ENCODE peak calls at places on chromosomes 2 and 18, in six cellular contexts. M is tibial nerve, C is K562, V is sigmoid colon, L is stomach, O is A549. K is an unnamed sample.

GRCh38 chr2:155223781-155224406 is 525.4 kb downstream of the KCNJ3 start:
- DNase-seq in O (peak; percentile 20), C (no peak), M (no peak), V (no peak), L (no peak), K (no peak)

GRCh38 chr2:104769096-104769495 is 84.8 kb upstream of the POU3F3 start:
- DNase-seq in V (no peak), C (no peak), M (no peak), L (no peak), O (no peak), K (no peak)

GRCh38 chr2:101300164-101300563 is 8.3 kb downstream of the RNF149 start:
- DNase-seq in C (no peak), O (no peak), V (no peak), M (no peak), L (no peak), K (no peak)

GRCh38 chr2:240432820-240433801 is 2.4 kb upstream of the GPC1 start:
- DNase-seq in C (no peak), L (peak; percentile 22), O (no peak), M (no peak), V (peak; percentile 66), K (peak; percentile 18)

GRCh38 chr18:12593861-12594260 is 64.0 kb downstream of the SPIRE1 start:
- DNase-seq in C (no peak), O (no peak), M (no peak), V (no peak), L (no peak), K (no peak)

GRCh38 chr18:75170022-75170789 is 38.7 kb downstream of the PTGR3 start:
- DNase-seq in M (no peak), C (no peak), V (no peak), O (no peak), L (no peak), K (no peak)

GRCh38 chr2:182187130-182187529 is 201.5 kb downstream of the PPP1R1C start:
- DNase-seq in O (no peak), M (no peak), C (no peak), V (no peak), L (no peak), K (no peak)

GRCh38 chr2:188456114-188456909 is 164.6 kb downstream of the GULP1 start:
- DNase-seq in L (no peak), M (no peak), C (no peak), O (no peak), V (no peak), K (no peak)

GRCh38 chr2:212692466-212692865 is 153.9 kb upstream of the ERBB4 start:
- DNase-seq in C (no peak), M (no peak), O (no peak), L (no peak), V (no peak), K (no peak)

GRCh38 chr2:142415461-142415860 is 284.6 kb upstream of the LRP1B start:
- DNase-seq in V (no peak), O (no peak), M (no peak), L (no peak), C (no peak), K (no peak)

GRCh38 chr2:66573412-66573811 is 138.5 kb downstream of the MEIS1 start:
- DNase-seq in O (no peak), L (no peak), C (no peak), V (no peak), M (no peak), K (no peak)

GRCh38 chr2:58899692-58900091 is 658.6 kb upstream of the FANCL start:
- DNase-seq in M (no peak), L (no peak), O (no peak), C (no peak), V (no peak), K (no peak)

GRCh38 chr2:70959851-70960832 is 18.3 kb upstream of the ANKRD53 start:
- DNase-seq in V (no peak), M (no peak), L (peak; percentile 20), C (peak; percentile 42), O (no peak), K (peak; percentile 38)

GRCh38 chr2:46545015-46545839 is 65.9 kb downstream of the TMEM247 start:
- DNase-seq in V (no peak), C (peak; percentile 37), M (no peak), L (no peak), O (no peak), K (no peak)

GRCh38 chr2:143901185-143901842 is 618.6 kb downstream of the ZEB2 start:
- DNase-seq in L (no peak), C (no peak), M (no peak), V (no peak), O (peak; percentile 9), K (no peak)

GRCh38 chr18:9557250-9557943 is 57.0 kb downstream of the PPP4R1 start:
- DNase-seq in M (no peak), O (no peak), V (no peak), C (no peak), L (no peak), K (no peak)

GRCh38 chr18:79396431-79397287 is 929 bp downstream of the NFATC1 start:
- DNase-seq in C (no peak), V (peak; percentile 85), M (no peak), O (peak; percentile 45), L (no peak), K (peak; percentile 91)

GRCh38 chr2:101832114-101832513 is 134.6 kb downstream of the MAP4K4 start:
- DNase-seq in O (no peak), L (no peak), M (no peak), V (no peak), C (no peak), K (no peak)

GRCh38 chr2:16016282-16016681 is 75.9 kb downstream of the MYCN start:
- DNase-seq in O (no peak), M (no peak), L (no peak), C (no peak), V (no peak), K (no peak)

GRCh38 chr2:37156071-37156856 is 516 bp downstream of the EIF2AK2 start:
- DNase-seq in C (peak; percentile 64), L (peak; percentile 38), V (peak; percentile 87), O (peak; percentile 48), M (peak; percentile 21), K (peak; percentile 36)

GRCh38 chr2:18441583-18441982 is 118.9 kb downstream of the RDH14 start:
- DNase-seq in O (no peak), M (no peak), L (no peak), V (no peak), C (no peak), K (no peak)

GRCh38 chr2:125710561-125710960 is 945.4 kb upstream of the GYPC start:
- DNase-seq in M (no peak), L (no peak), O (no peak), V (no peak), C (no peak), K (no peak)

GRCh38 chr2:26740890-26741302 is 23.2 kb upstream of the SLC35F6 start:
- DNase-seq in V (no peak), O (peak; percentile 55), M (no peak), C (peak; percentile 51), L (no peak), K (no peak)

GRCh38 chr2:65599693-65600092 is 167.3 kb upstream of the SPRED2 start:
- DNase-seq in M (no peak), L (no peak), C (no peak), V (no peak), O (no peak), K (no peak)

GRCh38 chr2:19710230-19710629 is 191.6 kb downstream of the TTC32 start:
- DNase-seq in L (no peak), O (no peak), V (no peak), M (no peak), C (no peak), K (no peak)

GRCh38 chr2:41967426-41968181 is 80.2 kb upstream of the PKDCC start:
- DNase-seq in L (no peak), M (no peak), O (peak; percentile 28), C (no peak), V (peak; percentile 72), K (no peak)

GRCh38 chr2:101307503-101307902 is 998 bp downstream of the RNF149 start:
- DNase-seq in C (no peak), L (no peak), O (no peak), V (no peak), M (no peak), K (no peak)

GRCh38 chr2:21263622-21264021 is 139.9 kb downstream of the TDRD15 start:
- DNase-seq in L (no peak), C (no peak), O (no peak), M (no peak), V (no peak), K (no peak)

GRCh38 chr18:37452015-37452414 is 113.6 kb downstream of the CELF4 start:
- DNase-seq in M (no peak), L (no peak), V (no peak), O (no peak), C (no peak), K (no peak)

GRCh38 chr2:204664708-204665121 is 119.4 kb downstream of the PARD3B start:
- DNase-seq in L (no peak), V (no peak), O (peak; percentile 63), M (no peak), C (no peak), K (no peak)

GRCh38 chr2:240271716-240272341 is 131.4 kb upstream of the OTOS start:
- DNase-seq in M (no peak), L (no peak), V (no peak), O (no peak), C (no peak), K (no peak)

GRCh38 chr2:109129356-109129920 is 433 bp downstream of the SH3RF3 start:
- DNase-seq in L (no peak), M (peak; percentile 23), V (no peak), O (peak; percentile 24), C (no peak), K (no peak)

GRCh38 chr18:21406111-21406510 is 164.1 kb downstream of the GREB1L start:
- DNase-seq in V (no peak), L (no peak), O (no peak), C (no peak), M (no peak), K (no peak)

GRCh38 chr18:58093311-58093790 is 49.3 kb downstream of the NEDD4L start:
- DNase-seq in M (no peak), L (no peak), V (no peak), O (no peak), C (no peak), K (no peak)
- TF ChIP-seq EP300 in M (no peak), L (no peak), V (no peak), O (no peak), C (no peak), K (no peak)

GRCh38 chr2:44981714-44982108 is 27.5 kb downstream of the SIX2 start:
- DNase-seq in O (peak; percentile 81), L (peak; percentile 78), M (peak; percentile 64), C (peak; percentile 71), V (peak; percentile 81), K (no peak)
- H3K9me3 ChIP-seq in O (peaks cover 6% of the 10 kb centered on the region), L (no peaks in the 10 kb centered on the region), M (no peaks in the 10 kb centered on the region), C (no peaks in the 10 kb centered on the region), V (no peaks in the 10 kb centered on the region), K (no peaks in the 10 kb centered on the region)

GRCh38 chr2:214361116-214361515 is 49.7 kb upstream of the VWC2L start:
- DNase-seq in L (no peak), O (no peak), V (no peak), C (no peak), M (no peak), K (no peak)
- TF ChIP-seq EP300 in L (no peak), O (no peak), V (no peak), C (no peak), M (no peak), K (no peak)

DNA sequence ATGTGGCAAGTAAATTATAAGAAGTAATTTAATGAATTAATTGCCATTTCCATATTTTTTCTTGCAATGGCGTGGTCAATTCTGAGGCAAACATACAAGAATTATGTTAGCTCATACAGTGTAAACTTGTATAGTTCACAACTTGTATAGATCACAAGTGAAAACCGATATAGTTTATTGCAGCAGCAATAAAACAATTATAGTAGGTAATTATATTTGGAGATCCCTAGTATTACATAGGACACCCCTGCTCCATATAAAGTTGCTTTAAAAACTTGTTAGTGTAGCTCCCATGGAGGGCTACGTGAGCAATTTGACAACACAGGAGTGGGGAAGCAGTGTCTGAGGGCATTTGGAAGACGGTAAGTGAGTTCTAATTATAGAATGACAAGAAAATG is 288.2 kb downstream of the SOCS6 start:
- DNase-seq in O (no peak), M (no peak), C (no peak), L (no peak), V (no peak), K (no peak)
- H3K9me3 ChIP-seq in O (no peaks in the 10 kb centered on the region), M (no peaks in the 10 kb centered on the region), C (no peaks in the 10 kb centered on the region), L (peaks cover 6% of the 10 kb centered on the region), V (no peaks in the 10 kb centered on the region), K (no peaks in the 10 kb centered on the region)

K was measured in upper lobe of left lung.